ENCODE peak calls at places on chromosomes 16 and 17, in six cellular contexts. One of them, this sample, is unnamed. For H3K4me1, the result is how much of the 10 kb centered on the place peaks cover.

GRCh38 chr17:19017401-19017800 is 12.8 kb upstream of the FAM83G start:
- DNase-seq in iPS DF 6.9: no peak
- DNase-seq in tibial nerve: no peak
- DNase-seq in right atrium auricular region: no peak
- DNase-seq in psoas muscle: no peak
- DNase-seq in cardiac muscle cell: no peak
- DNase-seq in this sample: no peak

GRCh38 chr16:74627506-74628220 is 20.7 kb upstream of the GLG1 start:
- DNase-seq in tibial nerve: peak
- DNase-seq in right atrium auricular region: no peak
- DNase-seq in psoas muscle: no peak
- DNase-seq in iPS DF 6.9: no peak
- DNase-seq in cardiac muscle cell: no peak
- DNase-seq in this sample: no peak

GRCh38 chr17:4643676-4644075 is 2.2 kb upstream of the ALOX15 start:
- DNase-seq in cardiac muscle cell: no peak
- DNase-seq in psoas muscle: no peak
- DNase-seq in tibial nerve: no peak
- DNase-seq in right atrium auricular region: no peak
- DNase-seq in iPS DF 6.9: no peak
- DNase-seq in this sample: no peak

GRCh38 chr17:3551189-3551588 is 6.4 kb downstream of the TRPV3 start:
- DNase-seq in tibial nerve: no peak
- DNase-seq in psoas muscle: no peak
- DNase-seq in cardiac muscle cell: no peak
- DNase-seq in iPS DF 6.9: no peak
- DNase-seq in right atrium auricular region: no peak
- DNase-seq in this sample: no peak

GRCh38 chr17:8163978-8164814 is 1.4 kb upstream of the VAMP2 start:
- DNase-seq in tibial nerve: peak
- DNase-seq in cardiac muscle cell: peak
- DNase-seq in psoas muscle: peak
- DNase-seq in right atrium auricular region: peak
- DNase-seq in iPS DF 6.9: no peak
- DNase-seq in this sample: peak

GRCh38 chr17:18094409-18094807 is 6.7 kb downstream of the DRG2 start:
- DNase-seq in cardiac muscle cell: no peak
- DNase-seq in psoas muscle: no peak
- DNase-seq in tibial nerve: no peak
- DNase-seq in right atrium auricular region: no peak
- DNase-seq in iPS DF 6.9: no peak
- DNase-seq in this sample: no peak

GRCh38 chr17:7636192-7636591 is 6.3 kb downstream of the SHBG start:
- DNase-seq in tibial nerve: no peak
- DNase-seq in psoas muscle: no peak
- DNase-seq in cardiac muscle cell: no peak
- DNase-seq in iPS DF 6.9: no peak
- DNase-seq in right atrium auricular region: no peak
- DNase-seq in this sample: no peak

GRCh38 chr17:74757931-74758845 is 9.8 kb downstream of the NHERF1 start:
- DNase-seq in iPS DF 6.9: no peak
- DNase-seq in psoas muscle: no peak
- DNase-seq in cardiac muscle cell: peak
- DNase-seq in right atrium auricular region: no peak
- DNase-seq in tibial nerve: peak
- DNase-seq in this sample: no peak

GRCh38 chr17:60993497-60993896 is 315.8 kb downstream of the BCAS3 start:
- DNase-seq in psoas muscle: no peak
- DNase-seq in tibial nerve: no peak
- DNase-seq in cardiac muscle cell: no peak
- DNase-seq in right atrium auricular region: no peak
- DNase-seq in iPS DF 6.9: no peak
- DNase-seq in this sample: no peak

GRCh38 chr16:30519120-30520049 is 7.0 kb downstream of the ZNF768 start:
- DNase-seq in cardiac muscle cell: no peak
- DNase-seq in psoas muscle: no peak
- DNase-seq in iPS DF 6.9: no peak
- DNase-seq in tibial nerve: no peak
- DNase-seq in right atrium auricular region: no peak
- DNase-seq in this sample: no peak

GRCh38 chr17:48153711-48154642 is 46.4 kb downstream of the SNX11 start:
- DNase-seq in iPS DF 6.9: no peak
- DNase-seq in cardiac muscle cell: peak
- DNase-seq in right atrium auricular region: no peak
- DNase-seq in psoas muscle: no peak
- DNase-seq in tibial nerve: no peak
- DNase-seq in this sample: no peak

GRCh38 chr17:35973333-35974260 is 7.7 kb downstream of the CCL16 start:
- DNase-seq in right atrium auricular region: peak
- DNase-seq in psoas muscle: no peak
- DNase-seq in cardiac muscle cell: no peak
- DNase-seq in tibial nerve: no peak
- DNase-seq in iPS DF 6.9: no peak
- DNase-seq in this sample: no peak

GRCh38 chr16:9012848-9013507 is 49.3 kb upstream of the USP7 start:
- DNase-seq in right atrium auricular region: no peak
- DNase-seq in cardiac muscle cell: peak
- DNase-seq in psoas muscle: no peak
- DNase-seq in tibial nerve: no peak
- DNase-seq in iPS DF 6.9: peak
- DNase-seq in this sample: no peak

GRCh38 chr17:55741353-55741700 is 9.5 kb upstream of the PCTP start:
- DNase-seq in cardiac muscle cell: no peak
- DNase-seq in iPS DF 6.9: no peak
- DNase-seq in right atrium auricular region: no peak
- DNase-seq in psoas muscle: no peak
- DNase-seq in tibial nerve: no peak
- DNase-seq in this sample: no peak

GRCh38 chr17:68205251-68205807 is 42.5 kb upstream of the AMZ2 start:
- DNase-seq in iPS DF 6.9: no peak
- DNase-seq in psoas muscle: peak
- DNase-seq in tibial nerve: peak
- DNase-seq in cardiac muscle cell: peak
- DNase-seq in right atrium auricular region: peak
- DNase-seq in this sample: peak

GRCh38 chr17:68204736-68205135 is 43.1 kb upstream of the AMZ2 start:
- DNase-seq in tibial nerve: no peak
- DNase-seq in cardiac muscle cell: no peak
- DNase-seq in right atrium auricular region: no peak
- DNase-seq in iPS DF 6.9: no peak
- DNase-seq in psoas muscle: peak
- DNase-seq in this sample: peak

GRCh38 chr17:68207651-68208253 is 40.1 kb upstream of the AMZ2 start:
- DNase-seq in psoas muscle: no peak
- DNase-seq in right atrium auricular region: no peak
- DNase-seq in iPS DF 6.9: no peak
- DNase-seq in cardiac muscle cell: no peak
- DNase-seq in tibial nerve: peak
- DNase-seq in this sample: no peak

GRCh38 chr17:68210570-68210969 is 37.3 kb upstream of the AMZ2 start:
- DNase-seq in right atrium auricular region: no peak
- DNase-seq in iPS DF 6.9: no peak
- DNase-seq in cardiac muscle cell: no peak
- DNase-seq in tibial nerve: no peak
- DNase-seq in psoas muscle: no peak
- DNase-seq in this sample: no peak
- H3K27ac ChIP-seq in right atrium auricular region: no peak
- H3K27ac ChIP-seq in iPS DF 6.9: no peak
- H3K27ac ChIP-seq in cardiac muscle cell: no peak
- H3K27ac ChIP-seq in tibial nerve: no peak
- H3K27ac ChIP-seq in psoas muscle: no peak
- H3K27ac ChIP-seq in this sample: no peak

DNA sequence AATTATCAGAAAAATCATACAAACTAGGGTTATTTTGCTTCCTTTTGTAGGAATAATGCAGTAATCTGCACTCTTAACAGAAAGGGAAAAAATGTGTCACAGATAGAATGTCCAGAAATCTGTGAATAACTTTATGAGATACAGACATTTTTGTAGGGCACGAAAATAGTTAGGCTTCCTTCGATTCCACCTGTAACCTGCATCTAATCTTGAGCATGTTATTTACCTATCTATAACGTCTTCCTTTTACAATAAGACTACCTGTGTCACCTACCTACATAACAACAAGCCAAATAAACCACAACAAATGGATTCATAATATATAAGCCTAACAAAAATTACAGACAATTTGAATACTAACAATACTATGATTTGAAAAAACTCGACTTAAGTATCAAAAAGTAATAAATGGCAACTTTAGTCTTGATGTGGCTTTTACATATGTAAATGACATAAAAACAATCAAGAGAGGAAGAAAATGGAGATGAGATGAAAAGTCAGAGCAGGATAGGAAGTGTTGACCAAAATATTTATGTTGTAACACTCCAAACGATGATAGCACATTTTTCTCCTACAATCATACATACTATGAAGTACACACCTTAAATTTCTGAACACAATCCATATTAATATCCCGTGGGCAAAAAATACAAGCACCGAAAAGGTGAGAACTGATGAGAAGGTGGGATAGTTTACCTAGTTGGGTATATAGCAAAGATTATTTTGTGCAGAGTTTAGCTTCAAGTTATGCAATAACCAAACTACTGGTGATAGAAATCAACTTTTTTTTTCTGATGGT is 2.5 kb downstream of the STAT5B start:
- DNase-seq in tibial nerve: no peak
- DNase-seq in right atrium auricular region: no peak
- DNase-seq in iPS DF 6.9: no peak
- DNase-seq in psoas muscle: no peak
- DNase-seq in cardiac muscle cell: no peak
- DNase-seq in this sample: no peak
- H3K4me1 ChIP-seq in tibial nerve: under half
- H3K4me1 ChIP-seq in right atrium auricular region: under half
- H3K4me1 ChIP-seq in iPS DF 6.9: under half
- H3K4me1 ChIP-seq in psoas muscle: half or more
- H3K4me1 ChIP-seq in cardiac muscle cell: under half
- H3K4me1 ChIP-seq in this sample: under half

GRCh38 chr17:45346255-45347015 is 29.6 kb upstream of the MAP3K14 start:
- DNase-seq in tibial nerve: no peak
- DNase-seq in psoas muscle: peak
- DNase-seq in iPS DF 6.9: no peak
- DNase-seq in right atrium auricular region: no peak
- DNase-seq in cardiac muscle cell: peak
- DNase-seq in this sample: peak
- H3K4me3 ChIP-seq in tibial nerve: no peak
- H3K4me3 ChIP-seq in psoas muscle: no peak
- H3K4me3 ChIP-seq in iPS DF 6.9: no peak
- H3K4me3 ChIP-seq in right atrium auricular region: no peak
- H3K4me3 ChIP-seq in cardiac muscle cell: no peak
- H3K4me3 ChIP-seq in this sample: no peak

GRCh38 chr16:48611329-48612137 is 1.6 kb upstream of the N4BP1 start:
- DNase-seq in cardiac muscle cell: no peak
- DNase-seq in iPS DF 6.9: no peak
- DNase-seq in tibial nerve: no peak
- DNase-seq in right atrium auricular region: peak
- DNase-seq in psoas muscle: no peak
- DNase-seq in this sample: no peak

GRCh38 chr16:48614759-48615158 is 4.8 kb upstream of the N4BP1 start:
- DNase-seq in iPS DF 6.9: no peak
- DNase-seq in psoas muscle: no peak
- DNase-seq in tibial nerve: no peak
- DNase-seq in right atrium auricular region: peak
- DNase-seq in cardiac muscle cell: no peak
- DNase-seq in this sample: no peak

GRCh38 chr16:48612621-48613020 is 2.6 kb upstream of the N4BP1 start:
- DNase-seq in psoas muscle: no peak
- DNase-seq in tibial nerve: no peak
- DNase-seq in iPS DF 6.9: no peak
- DNase-seq in cardiac muscle cell: no peak
- DNase-seq in right atrium auricular region: peak
- DNase-seq in this sample: no peak

GRCh38 chr16:48616571-48616970 is 6.6 kb upstream of the N4BP1 start:
- DNase-seq in psoas muscle: no peak
- DNase-seq in iPS DF 6.9: no peak
- DNase-seq in right atrium auricular region: peak
- DNase-seq in cardiac muscle cell: no peak
- DNase-seq in tibial nerve: no peak
- DNase-seq in this sample: no peak

GRCh38 chr16:48613061-48613957 is 3.3 kb upstream of the N4BP1 start:
- DNase-seq in iPS DF 6.9: no peak
- DNase-seq in psoas muscle: no peak
- DNase-seq in right atrium auricular region: peak
- DNase-seq in tibial nerve: no peak
- DNase-seq in cardiac muscle cell: peak
- DNase-seq in this sample: no peak
- H3K27ac ChIP-seq in iPS DF 6.9: no peak
- H3K27ac ChIP-seq in psoas muscle: peak
- H3K27ac ChIP-seq in right atrium auricular region: peak
- H3K27ac ChIP-seq in tibial nerve: peak
- H3K27ac ChIP-seq in cardiac muscle cell: peak
- H3K27ac ChIP-seq in this sample: no peak

GRCh38 chr16:68656771-68657170 is 11.7 kb downstream of the CDH3 start:
- DNase-seq in psoas muscle: no peak
- DNase-seq in tibial nerve: no peak
- DNase-seq in cardiac muscle cell: no peak
- DNase-seq in right atrium auricular region: no peak
- DNase-seq in iPS DF 6.9: no peak
- DNase-seq in this sample: no peak
- H3K4me1 ChIP-seq in psoas muscle: under half
- H3K4me1 ChIP-seq in tibial nerve: under half
- H3K4me1 ChIP-seq in cardiac muscle cell: half or more
- H3K4me1 ChIP-seq in right atrium auricular region: under half
- H3K4me1 ChIP-seq in iPS DF 6.9: under half
- H3K4me1 ChIP-seq in this sample: under half

GRCh38 chr16:78443300-78443604 is 343.8 kb downstream of the WWOX start:
- DNase-seq in cardiac muscle cell: no peak
- DNase-seq in tibial nerve: no peak
- DNase-seq in iPS DF 6.9: no peak
- DNase-seq in right atrium auricular region: no peak
- DNase-seq in psoas muscle: no peak
- DNase-seq in this sample: no peak
- H3K4me3 ChIP-seq in cardiac muscle cell: no peak
- H3K4me3 ChIP-seq in tibial nerve: peak
- H3K4me3 ChIP-seq in iPS DF 6.9: no peak
- H3K4me3 ChIP-seq in right atrium auricular region: no peak
- H3K4me3 ChIP-seq in psoas muscle: no peak
- H3K4me3 ChIP-seq in this sample: no peak

GRCh38 chr16:23905027-23905426 is 69.2 kb downstream of the PRKCB start:
- DNase-seq in iPS DF 6.9: peak
- DNase-seq in cardiac muscle cell: peak
- DNase-seq in right atrium auricular region: no peak
- DNase-seq in psoas muscle: no peak
- DNase-seq in tibial nerve: no peak
- DNase-seq in this sample: no peak
- H3K27ac ChIP-seq in iPS DF 6.9: no peak
- H3K27ac ChIP-seq in cardiac muscle cell: no peak
- H3K27ac ChIP-seq in right atrium auricular region: no peak
- H3K27ac ChIP-seq in psoas muscle: no peak
- H3K27ac ChIP-seq in tibial nerve: no peak
- H3K27ac ChIP-seq in this sample: no peak

GRCh38 chr16:83806721-83807120 is 1.1 kb upstream of the HSBP1 start:
- DNase-seq in cardiac muscle cell: no peak
- DNase-seq in tibial nerve: no peak
- DNase-seq in iPS DF 6.9: no peak
- DNase-seq in right atrium auricular region: no peak
- DNase-seq in psoas muscle: no peak
- DNase-seq in this sample: no peak
- H3K4me1 ChIP-seq in cardiac muscle cell: under half
- H3K4me1 ChIP-seq in tibial nerve: under half
- H3K4me1 ChIP-seq in iPS DF 6.9: under half
- H3K4me1 ChIP-seq in right atrium auricular region: half or more
- H3K4me1 ChIP-seq in psoas muscle: under half
- H3K4me1 ChIP-seq in this sample: under half

GRCh38 chr16:85863384-85863774 is 35.6 kb upstream of the IRF8 start:
- DNase-seq in iPS DF 6.9: no peak
- DNase-seq in cardiac muscle cell: peak
- DNase-seq in right atrium auricular region: no peak
- DNase-seq in psoas muscle: no peak
- DNase-seq in tibial nerve: no peak
- DNase-seq in this sample: no peak
- H3K4me3 ChIP-seq in iPS DF 6.9: no peak
- H3K4me3 ChIP-seq in cardiac muscle cell: no peak
- H3K4me3 ChIP-seq in right atrium auricular region: no peak
- H3K4me3 ChIP-seq in psoas muscle: no peak
- H3K4me3 ChIP-seq in tibial nerve: no peak
- H3K4me3 ChIP-seq in this sample: no peak

This sample was measured in lung.